ENCODE peak calls at places on chromosomes 11 and 22, in four cellular contexts. C, L, S and Q are unnamed samples.

GRCh38 chr11:121591405-121592033 is 138.8 kb upstream of the SORL1-AS1 start:
- DNase-seq in L (peak; percentile 85), S (no peak), C (peak; percentile 63), Q (peak; percentile 64)

GRCh38 chr22:24803064-24803542 is 2.9 kb upstream of the SGSM1 start:
- DNase-seq in L (peak; percentile 29), C (peak; percentile 53), S (peak; percentile 76), Q (no peak)

GRCh38 chr22:22520667-22521602 is 865 bp upstream of the ZNF280A start:
- DNase-seq in C (no peak), S (no peak), L (no peak), Q (no peak)

GRCh38 chr11:64687204-64687603 is 35.8 kb downstream of the NRXN2 start:
- DNase-seq in L (no peak), C (no peak), S (peak; percentile 70), Q (peak; percentile 44)

GRCh38 chr11:65384301-65384889 is 1.9 kb upstream of the SLC25A45 start:
- DNase-seq in L (peak; percentile 73), S (no peak), C (no peak), Q (no peak)

GRCh38 chr11:128632151-128632791 is 44.9 kb upstream of the ETS1 start:
- DNase-seq in S (no peak), L (peak; percentile 73), C (peak; percentile 44), Q (no peak)

GRCh38 chr11:32437406-32438345 is 2.3 kb upstream of the WT1 start:
- DNase-seq in C (no peak), S (peak; percentile 57), L (no peak), Q (no peak)

GRCh38 chr11:113014731-113015455 is 53.7 kb downstream of the NCAM1 start:
- DNase-seq in S (peak; percentile 87), C (no peak), L (peak; percentile 14), Q (peak; percentile 24)

GRCh38 chr11:76623171-76623883 is 47.2 kb downstream of the LRRC32 start:
- DNase-seq in C (no peak), S (peak; percentile 34), L (peak; percentile 56), Q (no peak)

GRCh38 chr22:20319041-20319744 is 667 bp downstream of the DGCR6L start:
- DNase-seq in C (no peak), L (no peak), S (no peak), Q (no peak)

GRCh38 chr22:46674367-46674781 is 54.2 kb downstream of the GRAMD4 start:
- DNase-seq in S (peak; percentile 74), C (no peak), L (no peak), Q (peak; percentile 51)

GRCh38 chr11:65798882-65799281 is 12.0 kb downstream of the OVOL1 start:
- DNase-seq in C (no peak), L (no peak), S (no peak), Q (no peak)

GRCh38 chr11:134233729-134234179 is 9.3 kb downstream of the VPS26B start:
- DNase-seq in L (no peak), C (no peak), S (no peak), Q (no peak)

GRCh38 chr22:42519544-42520237 is at the start of gene RRP7A:
- DNase-seq in C (peak; percentile 76), S (peak; percentile 92), L (peak; percentile 68), Q (peak; percentile 72)

GRCh38 chr11:112770487-112770886 is 190.7 kb upstream of the NCAM1 start:
- DNase-seq in C (no peak), S (peak; percentile 74), L (no peak), Q (peak; percentile 87)

GRCh38 chr22:43300891-43301676 is 42.1 kb downstream of the SCUBE1 start:
- DNase-seq in L (no peak), S (no peak), C (no peak), Q (no peak)

DNA sequence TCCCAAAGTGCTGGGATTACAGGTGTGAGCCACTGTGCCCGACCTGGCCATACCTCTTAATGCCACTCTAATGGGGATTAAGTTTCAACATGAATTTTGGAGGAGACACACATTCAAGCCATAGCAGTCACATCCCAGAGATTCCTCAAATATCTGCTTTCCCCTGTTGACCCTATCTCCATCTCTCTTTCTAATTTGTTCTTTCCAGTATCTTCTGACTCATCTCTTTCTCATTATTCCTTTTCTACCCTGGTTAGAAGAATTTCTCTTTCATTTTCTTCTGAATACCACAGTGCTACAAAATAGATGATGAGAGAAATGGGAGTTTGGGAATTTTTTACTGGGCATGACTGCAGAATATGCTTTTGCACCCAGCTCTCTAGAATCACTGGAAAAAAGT is 5.1 kb downstream of the OR10V1 start:
- DNase-seq in L (no peak), S (no peak), C (no peak), Q (no peak)
- H3K27ac ChIP-seq in L (no peak overlapping the region), S (no peak overlapping the region), C (peak overlapping the region; percentile 71), Q (no peak overlapping the region)

GRCh38 chr11:9039863-9040262 is 36.1 kb upstream of the NRIP3 start:
- DNase-seq in C (no peak), L (no peak), S (no peak), Q (no peak)

GRCh38 chr11:9039194-9039593 is 35.4 kb upstream of the NRIP3 start:
- DNase-seq in C (peak; percentile 17), L (no peak), S (no peak), Q (no peak)

GRCh38 chr11:9038537-9038936 is 34.7 kb upstream of the NRIP3 start:
- DNase-seq in L (no peak), C (no peak), S (no peak), Q (no peak)

GRCh38 chr11:9037963-9038362 is 34.2 kb upstream of the NRIP3 start:
- DNase-seq in C (no peak), L (no peak), S (no peak), Q (no peak)

GRCh38 chr11:9037046-9037780 is 33.4 kb upstream of the NRIP3 start:
- DNase-seq in C (no peak), L (no peak), S (no peak), Q (no peak)
- H3K27ac ChIP-seq in C (no peak overlapping the region), L (no peak overlapping the region), S (no peak overlapping the region), Q (peak overlapping the region; percentile 18)

DNA sequence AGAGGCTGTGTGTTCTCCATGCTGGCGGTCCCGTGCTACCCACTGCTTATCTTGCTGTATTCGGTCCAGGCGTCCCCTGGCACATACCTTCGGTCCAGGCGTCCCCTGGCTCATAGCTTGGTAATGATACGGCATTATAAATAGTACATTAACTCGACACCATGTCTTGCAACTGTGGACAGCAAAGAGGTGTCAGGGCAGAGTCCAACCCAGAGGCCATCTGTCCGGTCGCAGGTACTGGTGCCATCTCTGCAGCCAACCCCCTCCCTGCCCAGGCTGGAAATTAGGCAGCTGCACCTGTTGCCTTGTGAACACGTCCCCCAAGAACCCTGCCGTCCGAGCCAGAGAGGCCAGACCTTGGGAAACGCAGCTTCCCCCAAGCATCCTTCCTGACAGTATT is 634.3 kb downstream of the BRD1 start:
- DNase-seq in S (peak; percentile 73), C (no peak), L (no peak), Q (no peak)
- H3K27ac ChIP-seq in S (no peak overlapping the region), C (no peak overlapping the region), L (no peak overlapping the region), Q (no peak overlapping the region)

DNA sequence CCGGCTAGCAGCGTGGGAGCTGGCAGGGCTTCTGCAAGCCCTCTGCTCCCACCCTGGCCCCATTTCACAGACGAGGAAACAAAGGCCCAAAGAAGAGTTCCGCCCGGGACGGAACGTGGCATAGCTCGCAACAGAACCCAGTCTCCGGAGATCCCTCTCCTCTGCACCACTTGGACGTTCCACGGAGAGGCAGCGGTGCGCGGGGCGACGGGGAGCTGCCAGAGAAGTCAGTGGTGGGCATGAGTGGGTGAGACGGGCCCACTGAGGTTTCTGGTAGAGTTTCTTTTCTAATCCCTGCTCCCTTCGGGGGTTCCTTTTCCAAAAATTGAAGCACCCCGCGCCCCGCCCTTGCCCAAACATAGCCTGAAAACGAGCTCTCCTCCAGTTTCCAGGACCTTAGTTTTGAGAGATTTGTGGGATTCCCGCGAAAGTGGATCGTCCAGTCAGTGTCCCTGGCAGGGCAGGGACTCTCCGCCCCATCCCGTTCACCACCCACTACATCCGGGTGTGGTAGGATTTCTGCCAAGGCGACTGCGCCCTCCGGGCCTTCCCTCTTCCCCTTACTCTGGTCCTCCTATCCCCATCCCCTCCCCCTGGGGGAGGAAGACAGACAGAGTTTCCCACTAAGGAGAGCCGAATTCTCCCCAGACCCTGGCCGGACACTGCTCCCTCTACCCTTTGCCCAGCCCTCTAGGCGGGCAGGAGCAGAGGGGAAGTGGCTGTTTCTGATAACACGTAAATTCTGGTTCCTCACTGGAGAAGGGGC is 764 bp upstream of the NECTIN1 start:
- DNase-seq in C (peak; percentile 37), L (peak; percentile 57), S (peak; percentile 91), Q (peak; percentile 46)
- H3K27ac ChIP-seq in C (peak overlapping the region; percentile 89), L (no peak overlapping the region), S (peak overlapping the region; percentile 1), Q (peak overlapping the region; percentile 79)

GRCh38 chr11:130722401-130722800 is 193.9 kb downstream of the SNX19 start:
- DNase-seq in L (no peak), S (no peak), C (no peak), Q (no peak)
- H3K27ac ChIP-seq in L (no peak overlapping the region), S (no peak overlapping the region), C (no peak overlapping the region), Q (no peak overlapping the region)

GRCh38 chr11:72422414-72422813 is 11.9 kb downstream of the CLPB start:
- DNase-seq in S (no peak), C (no peak), L (no peak), Q (no peak)

GRCh38 chr11:72425053-72425980 is 9.0 kb downstream of the CLPB start:
- DNase-seq in L (no peak), C (no peak), S (no peak), Q (no peak)

GRCh38 chr11:72423840-72424239 is 10.5 kb downstream of the CLPB start:
- DNase-seq in L (no peak), C (no peak), S (no peak), Q (no peak)

GRCh38 chr11:72418834-72419560 is 15.3 kb downstream of the CLPB start:
- DNase-seq in L (no peak), C (peak; percentile 26), S (no peak), Q (no peak)

DNA sequence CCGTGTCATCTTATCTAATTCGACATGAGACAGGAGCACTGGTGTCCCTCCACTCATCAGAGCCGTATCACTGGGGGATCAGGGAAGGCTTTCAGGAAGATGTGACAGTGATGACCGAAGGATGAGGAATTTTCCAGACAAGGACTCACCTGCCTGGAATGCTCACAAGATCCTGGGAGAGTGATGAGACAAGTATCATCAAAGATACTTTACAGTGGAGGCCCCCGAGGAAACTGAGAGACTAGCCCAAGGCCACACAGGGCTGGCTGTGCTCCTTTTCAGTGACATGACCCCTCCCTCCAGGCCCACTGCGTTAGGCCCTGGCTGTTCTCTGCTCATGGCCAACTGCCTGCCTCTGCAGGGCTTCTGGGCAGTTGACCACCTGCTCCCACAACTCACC is 13.0 kb downstream of the CLPB start:
- DNase-seq in C (no peak), S (no peak), L (no peak), Q (no peak)
- H3K27ac ChIP-seq in C (no peak overlapping the region), S (no peak overlapping the region), L (no peak overlapping the region), Q (no peak overlapping the region)

DNA sequence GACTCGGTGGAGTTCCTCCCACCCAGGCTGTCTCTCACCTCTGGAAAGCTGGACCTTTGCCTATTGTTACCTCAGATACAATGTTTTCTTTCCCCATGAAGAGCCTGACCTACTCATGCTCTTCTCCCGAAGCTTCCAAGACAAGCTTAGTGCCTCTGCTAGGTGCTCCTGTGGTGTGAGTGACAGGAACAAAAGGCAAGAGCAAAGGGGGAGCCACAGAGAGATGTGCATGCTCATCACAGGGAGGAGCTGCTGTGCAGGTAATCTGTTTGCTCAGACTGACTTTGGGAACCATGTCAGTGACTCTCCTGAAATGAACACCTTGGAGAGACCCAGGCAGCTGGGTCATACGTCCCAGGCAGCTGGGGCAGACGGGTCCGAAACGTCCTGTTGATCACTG is 53.6 kb upstream of the VSTM5 start:
- DNase-seq in L (no peak), C (peak; percentile 4), S (no peak), Q (no peak)
- H3K27ac ChIP-seq in L (no peak overlapping the region), C (no peak overlapping the region), S (no peak overlapping the region), Q (no peak overlapping the region)